ENCODE peak calls at places on chromosome 1, in ten cellular contexts. W is right cardiac atrium; N is RWPE2; I is HCT116; X is stimulated activated naive B cell treated with anti-CD40 and anti-IgM and Interleukin-4, amounts not matched to agents 10 μg/mL and 1 μg/mL and 100 μg/mL, for 72 hours; H is activated naive CD8-positive, alpha-beta T cell treated with anti-CD3 and anti-CD28 coated beads, Interleukin-2, amount 10 ng/mL, durations not matched to agents 7 days and 5 days; Y is left lobe of liver; B is WTC11; A is activated CD8-positive, alpha-beta T cell treated with anti-CD3 and anti-CD28 coated beads for 36 hours; Z is activated CD8-positive, alpha-beta memory T cell treated with anti-CD3 and anti-CD28 coated beads, Interleukin-2, amount 10 ng/mL, durations not matched to agents 7 days and 5 days. R is an unnamed sample.

GRCh38 chr1:1071486-1072298 is 2.4 kb downstream of the RNF223 start:
- ATAC-seq in W (no peak), N (no peak), I (no peak), X (no peak), H (no peak), Y (no peak), B (no peak), A (no peak), Z (no peak), R (no peak)

GRCh38 chr1:27141266-27142003 is 13.5 kb downstream of the SLC9A1 start:
- ATAC-seq in W (no peak), N (peak), I (peak), X (no peak), H (no peak), Y (peak), B (peak), A (no peak), Z (no peak), R (no peak)

GRCh38 chr1:42439940-42440339 is 15.9 kb downstream of the ZMYND12 start:
- ATAC-seq in W (no peak), N (peak), I (peak), X (no peak), H (no peak), Y (no peak), B (no peak), A (no peak), Z (no peak), R (no peak)

GRCh38 chr1:205353612-205354011 is 3.1 kb downstream of the KLHDC8A start:
- ATAC-seq in W (no peak), N (no peak), I (no peak), X (no peak), H (no peak), Y (no peak), B (no peak), A (no peak), Z (no peak), R (no peak)

GRCh38 chr1:25649505-25650218 is 33.1 kb downstream of the MAN1C1 start:
- ATAC-seq in W (no peak), N (no peak), I (no peak), X (no peak), H (no peak), Y (peak), B (no peak), A (no peak), Z (no peak), R (no peak)

GRCh38 chr1:209743145-209743482 is 12.7 kb upstream of the TRAF3IP3 start:
- ATAC-seq in W (peak), N (no peak), I (no peak), X (no peak), H (no peak), Y (peak), B (no peak), A (no peak), Z (no peak), R (peak)

GRCh38 chr1:41520951-41521742 is 36.7 kb upstream of the EDN2 start:
- ATAC-seq in W (no peak), N (no peak), I (no peak), X (no peak), H (no peak), Y (no peak), B (no peak), A (no peak), Z (no peak), R (no peak)

GRCh38 chr1:116971965-116972675 is 29.4 kb upstream of the CD101 start:
- ATAC-seq in W (peak), N (peak), I (no peak), X (no peak), H (no peak), Y (no peak), B (no peak), A (no peak), Z (no peak), R (no peak)

GRCh38 chr1:172121071-172121717 is 279.9 kb downstream of the DNM3 start:
- ATAC-seq in W (no peak), N (no peak), I (no peak), X (no peak), H (no peak), Y (no peak), B (no peak), A (no peak), Z (no peak), R (peak)

GRCh38 chr1:38815903-38816627 is 43.5 kb downstream of the RRAGC start:
- ATAC-seq in W (no peak), N (no peak), I (no peak), X (peak), H (peak), Y (no peak), B (no peak), A (peak), Z (peak), R (peak)

GRCh38 chr1:177451191-177451590 is 280.4 kb downstream of the BRINP2 start:
- ATAC-seq in W (no peak), N (no peak), I (no peak), X (no peak), H (no peak), Y (peak), B (no peak), A (no peak), Z (no peak), R (no peak)

GRCh38 chr1:169018751-169019150 is 87.7 kb upstream of the ATP1B1 start:
- ATAC-seq in W (no peak), N (no peak), I (no peak), X (no peak), H (no peak), Y (no peak), B (no peak), A (no peak), Z (no peak), R (no peak)

GRCh38 chr1:84620720-84621313 is 46.6 kb upstream of the CTBS start:
- ATAC-seq in W (peak), N (peak), I (peak), X (peak), H (peak), Y (peak), B (peak), A (peak), Z (peak), R (peak)

GRCh38 chr1:67578397-67579020 is 106.5 kb upstream of the GADD45A start:
- ATAC-seq in W (no peak), N (no peak), I (no peak), X (no peak), H (no peak), Y (peak), B (no peak), A (no peak), Z (no peak), R (no peak)

GRCh38 chr1:184150776-184151531 is 99.4 kb downstream of the TSEN15 start:
- ATAC-seq in W (peak), N (no peak), I (no peak), X (no peak), H (no peak), Y (no peak), B (no peak), A (no peak), Z (no peak), R (no peak)

GRCh38 chr1:51541313-51542050 is 22.4 kb upstream of the EPS15 start:
- ATAC-seq in W (no peak), N (peak), I (peak), X (no peak), H (no peak), Y (peak), B (no peak), A (peak), Z (no peak), R (peak)

R was measured in activated T-helper 17 cell treated with anti-CD3 and anti-CD28 coated beads, Interleukin-2, amount 50 U/mL, for 72 hours.